ENCODE peak calls at places on chromosomes 7 and 10, in ten cellular contexts. K, S, H, C, Q, D, E, T, W and M are unnamed samples.

GRCh38 chr10:128527730-128528129 is 401.5 kb upstream of the MKI67 start:
- DNase-seq in K (no peak), H (no peak), Q (no peak), W (no peak), T (no peak), S (no peak), E (no peak), C (no peak), D (no peak), M (no peak)

GRCh38 chr10:91051834-91052233 is 130.9 kb upstream of the ANKRD1 start:
- DNase-seq in T (no peak), D (no peak), E (no peak), K (no peak), C (no peak), S (no peak), W (no peak), Q (no peak), H (no peak), M (no peak)

GRCh38 chr7:84372155-84372621 is 177.6 kb upstream of the SEMA3A start:
- DNase-seq in Q (no peak), K (no peak), C (no peak), H (peak; percentile 3), D (no peak), W (peak; percentile 3), S (peak; percentile 69), E (peak; percentile 98), T (no peak), M (no peak)

GRCh38 chr10:24513155-24513554 is 210.5 kb downstream of the ARHGAP21 start:
- DNase-seq in Q (no peak), D (peak; percentile 73), K (no peak), T (no peak), H (no peak), W (peak; percentile 59), C (no peak), S (peak; percentile 16), E (peak; percentile 34), M (no peak)

GRCh38 chr7:25656071-25656470 is 427.8 kb upstream of the NPVF start:
- DNase-seq in T (no peak), E (no peak), C (no peak), D (no peak), W (no peak), H (no peak), Q (no peak), K (no peak), S (no peak), M (no peak)

GRCh38 chr7:99308461-99309074 is 17.1 kb upstream of the ARPC1A start:
- DNase-seq in K (no peak), H (no peak), D (peak; percentile 30), W (no peak), Q (no peak), T (peak; percentile 23), S (peak; percentile 90), C (peak; percentile 57), E (peak; percentile 70), M (no peak)

GRCh38 chr10:6201511-6201975 is 1.2 kb upstream of the PFKFB3 start:
- DNase-seq in W (peak; percentile 88), E (peak; percentile 70), D (peak; percentile 84), C (peak; percentile 84), Q (peak; percentile 76), T (peak; percentile 95), S (peak; percentile 74), H (no peak), K (peak; percentile 62), M (peak; percentile 84)

GRCh38 chr10:43970747-43971146 is 322.1 kb upstream of the ZNF32 start:
- DNase-seq in E (no peak), H (no peak), S (no peak), D (peak; percentile 10), K (no peak), C (no peak), T (peak; percentile 35), Q (no peak), W (no peak), M (no peak)

DNA sequence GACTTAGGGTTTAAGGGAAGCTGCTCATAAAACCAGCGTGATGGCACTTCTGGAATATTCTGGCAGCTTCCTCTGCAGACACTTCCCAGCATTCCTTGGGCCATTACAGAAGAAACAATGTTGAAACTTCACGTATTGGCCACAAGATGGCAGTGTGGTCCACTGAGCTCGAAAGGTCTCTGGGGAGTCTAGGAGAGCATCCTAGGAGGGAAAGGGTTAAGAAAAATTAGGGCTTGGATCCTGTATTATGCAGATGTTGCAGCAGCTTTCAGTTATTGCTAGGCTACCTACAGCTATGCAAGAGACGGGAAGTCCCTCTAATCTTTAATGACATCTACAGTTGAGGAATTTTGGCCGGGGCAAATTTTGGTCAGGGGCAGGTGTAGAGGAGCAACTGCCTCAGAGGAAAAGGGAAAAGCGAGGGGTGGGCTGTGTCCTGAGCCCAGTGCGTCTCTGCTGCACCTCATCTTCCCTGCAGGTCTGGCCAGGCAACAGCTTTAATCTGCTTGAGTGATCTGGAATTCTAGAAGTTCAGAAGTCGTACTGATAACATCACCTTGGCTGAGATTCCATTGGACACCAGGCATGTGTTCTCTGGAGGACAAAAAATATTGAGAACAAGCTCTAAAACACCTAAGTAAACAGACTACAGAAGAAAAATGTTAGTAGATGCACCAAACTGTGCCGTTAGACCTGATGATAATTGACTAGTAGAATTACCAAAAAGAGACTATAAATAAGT is 220.8 kb upstream of the PRSS58 start:
- DNase-seq in E (peak; percentile 64), D (peak; percentile 69), H (peak; percentile 48), C (no peak), S (peak; percentile 46), Q (no peak), W (peak; percentile 33), K (no peak), T (no peak), M (peak; percentile 54)
- TF ChIP-seq CTCF in E (peak; percentile 66), D (peak; percentile 80), H (peak; percentile 78), C (no peak), S (peak; percentile 76), Q (peak; percentile 45), W (peak; percentile 70), K (peak; percentile 44), T (peak; percentile 79), M (peak; percentile 62)

GRCh38 chr7:114930107-114930521 is 8.2 kb downstream of the MDFIC start:
- DNase-seq in S (no peak), K (no peak), H (no peak), T (no peak), D (peak; percentile 75), E (peak; percentile 28), W (peak; percentile 63), Q (no peak), C (no peak), M (no peak)

GRCh38 chr7:114930829-114931655 is 9.1 kb downstream of the MDFIC start:
- DNase-seq in Q (no peak), H (no peak), K (no peak), E (peak; percentile 62), C (no peak), T (no peak), D (no peak), W (no peak), S (peak; percentile 56), M (no peak)

GRCh38 chr7:114929570-114929969 is 7.7 kb downstream of the MDFIC start:
- DNase-seq in Q (no peak), D (no peak), K (no peak), E (no peak), C (no peak), S (no peak), H (no peak), T (no peak), W (peak; percentile 15), M (no peak)

GRCh38 chr7:114925443-114925842 is 3.5 kb downstream of the MDFIC start:
- DNase-seq in C (no peak), S (no peak), T (no peak), Q (no peak), E (no peak), D (no peak), H (no peak), K (no peak), W (no peak), M (no peak)

DNA sequence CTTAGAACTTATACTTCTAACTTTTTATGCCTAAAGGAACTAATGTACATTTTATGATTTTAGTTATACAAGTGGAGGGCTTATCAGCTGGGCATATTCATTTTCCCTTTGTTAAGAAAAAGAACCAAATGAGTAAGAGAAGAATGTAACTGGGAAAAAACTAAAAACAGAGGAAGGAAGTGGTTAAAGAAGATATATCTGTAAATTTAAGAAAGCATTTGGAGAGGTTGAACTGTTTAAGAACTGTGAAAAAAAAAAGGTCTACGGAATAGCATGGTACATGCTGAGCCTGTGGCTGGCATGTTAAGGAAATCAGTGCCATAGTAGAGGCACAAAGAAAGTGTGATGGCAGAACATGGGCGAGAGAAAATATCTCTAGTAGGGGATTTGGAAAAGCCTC is 6.2 kb downstream of the MDFIC start:
- DNase-seq in Q (no peak), S (no peak), T (no peak), K (no peak), W (no peak), C (no peak), E (no peak), D (no peak), H (no peak), M (no peak)
- H3K4me1 ChIP-seq in Q (peaks cover 29% of the 10 kb centered on the region), S (peaks cover 5% of the 10 kb centered on the region), T (peaks cover 92% of the 10 kb centered on the region), K (peaks cover 53% of the 10 kb centered on the region), W (peaks cover 25% of the 10 kb centered on the region), C (no peaks in the 10 kb centered on the region), E (peaks cover 5% of the 10 kb centered on the region), D (no peaks in the 10 kb centered on the region), H (peaks cover 12% of the 10 kb centered on the region), M (peaks cover 20% of the 10 kb centered on the region)

GRCh38 chr7:32915041-32915536 is 23.5 kb upstream of the KBTBD2 start:
- DNase-seq in K (no peak), W (no peak), S (no peak), H (no peak), D (no peak), T (no peak), C (no peak), Q (no peak), E (no peak), M (no peak)

GRCh38 chr7:32910195-32910594 is 18.6 kb upstream of the KBTBD2 start:
- DNase-seq in T (no peak), E (no peak), C (no peak), W (no peak), Q (no peak), D (no peak), S (no peak), K (no peak), H (no peak), M (no peak)

GRCh38 chr7:32916006-32916405 is 24.4 kb upstream of the KBTBD2 start:
- DNase-seq in C (no peak), D (no peak), H (no peak), K (no peak), T (no peak), W (no peak), E (no peak), Q (no peak), S (no peak), M (no peak)

DNA sequence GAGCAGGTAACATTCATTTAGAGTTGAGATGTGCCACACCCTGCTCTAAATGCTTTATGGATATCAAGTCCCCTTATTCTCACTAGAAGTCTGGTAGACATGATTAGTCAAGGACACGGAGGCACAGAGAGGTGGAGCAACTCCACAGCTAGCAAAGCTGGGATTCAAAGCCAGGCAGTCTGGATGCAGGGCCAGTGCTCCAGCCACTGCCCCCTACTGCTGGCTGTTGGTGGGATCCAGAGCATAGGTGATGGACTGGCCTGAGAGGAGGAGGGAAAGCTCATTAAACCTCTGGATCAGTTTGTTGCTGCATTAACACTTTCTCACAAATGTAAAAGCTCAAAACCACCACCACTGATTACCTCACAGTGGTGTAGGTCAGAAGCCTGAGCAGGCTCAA is 22.6 kb upstream of the KBTBD2 start:
- DNase-seq in T (no peak), E (no peak), Q (no peak), K (no peak), H (no peak), W (no peak), D (peak; percentile 80), C (no peak), S (no peak), M (no peak)
- TF ChIP-seq CTCF in T (no peak), E (no peak), Q (no peak), K (no peak), H (peak; percentile 4), W (peak; percentile 20), D (peak; percentile 72), C (no peak), S (no peak), M (no peak)

DNA sequence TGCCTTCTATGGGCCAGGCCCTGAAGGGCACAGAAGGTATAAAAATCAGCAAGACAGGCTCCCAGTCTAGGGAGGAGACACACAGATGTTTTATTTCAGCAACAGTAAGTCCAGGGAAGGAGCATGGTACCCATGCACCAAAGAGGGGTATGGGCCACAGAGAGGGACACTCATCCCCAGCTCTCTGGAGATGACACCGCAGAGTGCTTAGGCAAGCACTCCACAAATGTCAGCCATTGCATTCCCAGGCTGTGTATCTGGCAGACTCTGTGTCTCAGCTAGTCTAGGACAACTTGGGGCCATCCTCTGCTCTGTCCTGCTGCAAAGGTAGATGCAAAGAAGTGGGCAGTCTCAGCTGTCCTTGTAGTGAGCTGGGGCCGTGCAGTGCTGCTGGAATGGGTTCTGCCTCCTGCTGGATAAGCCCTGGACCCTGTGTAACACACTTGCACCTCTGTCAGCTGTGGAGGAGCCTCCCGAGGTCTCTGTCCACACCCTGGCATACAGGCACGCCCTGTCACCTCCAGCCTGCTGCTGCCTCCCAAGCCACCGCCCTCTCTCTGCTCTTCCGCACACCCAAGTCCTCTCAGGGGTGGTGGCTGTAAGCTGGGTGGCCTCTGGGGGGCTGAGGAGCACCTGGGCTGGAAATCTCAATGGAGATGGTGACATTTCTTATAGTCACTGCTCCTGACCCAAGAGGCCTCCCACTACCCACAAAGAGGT is 57.6 kb downstream of the VOPP1 start:
- DNase-seq in C (no peak), E (no peak), Q (no peak), K (no peak), D (no peak), S (no peak), T (no peak), W (no peak), H (no peak), M (no peak)
- H3K4me1 ChIP-seq in C (no peaks in the 10 kb centered on the region), E (peaks cover 6% of the 10 kb centered on the region), Q (peaks cover 44% of the 10 kb centered on the region), K (peaks cover 18% of the 10 kb centered on the region), D (no peaks in the 10 kb centered on the region), S (no peaks in the 10 kb centered on the region), T (peaks cover 37% of the 10 kb centered on the region), W (no peaks in the 10 kb centered on the region), H (no peaks in the 10 kb centered on the region), M (peaks cover 2% of the 10 kb centered on the region)